ENCODE peak calls at places on chromosomes 16 and 17, in five cellular contexts. One of them, this sample, is unnamed.

GRCh38 chr17:44877121-44877520 is 22.1 kb downstream of the EFTUD2 start:
- DNase-seq in kidney: no peak
- DNase-seq in GM23338: no peak
- DNase-seq in MCF 10A: no peak
- DNase-seq in AG09319: no peak
- DNase-seq in this sample: no peak

GRCh38 chr16:15464401-15465186 is 30.2 kb downstream of the BMERB1 start:
- DNase-seq in kidney: no peak
- DNase-seq in GM23338: no peak
- DNase-seq in MCF 10A: no peak
- DNase-seq in AG09319: no peak
- DNase-seq in this sample: no peak

GRCh38 chr17:81911277-81911961 is at the start of gene PCYT2:
- DNase-seq in kidney: peak; percentile 98
- DNase-seq in GM23338: peak; percentile 97
- DNase-seq in MCF 10A: peak; percentile 89
- DNase-seq in AG09319: no peak
- DNase-seq in this sample: peak; percentile 42

GRCh38 chr16:27690604-27691003 is 140.7 kb downstream of the KATNIP start:
- DNase-seq in kidney: peak; percentile 49
- DNase-seq in GM23338: peak; percentile 60
- DNase-seq in MCF 10A: peak; percentile 9
- DNase-seq in AG09319: no peak
- DNase-seq in this sample: no peak

GRCh38 chr17:81042606-81043005 is 7.7 kb downstream of the BAIAP2 start:
- DNase-seq in kidney: no peak
- DNase-seq in GM23338: no peak
- DNase-seq in MCF 10A: no peak
- DNase-seq in AG09319: no peak
- DNase-seq in this sample: no peak

GRCh38 chr17:1617620-1618174 is 10.9 kb downstream of the SLC43A2 start:
- DNase-seq in kidney: no peak
- DNase-seq in GM23338: no peak
- DNase-seq in MCF 10A: peak; percentile 56
- DNase-seq in AG09319: peak; percentile 54
- DNase-seq in this sample: no peak

GRCh38 chr17:17151962-17152361 is 54.2 kb downstream of the PLD6 start:
- DNase-seq in kidney: peak; percentile 91
- DNase-seq in GM23338: no peak
- DNase-seq in MCF 10A: peak; percentile 95
- DNase-seq in AG09319: peak; percentile 84
- DNase-seq in this sample: peak; percentile 73

GRCh38 chr17:327296-327695 is 25.3 kb downstream of the RPH3AL start:
- DNase-seq in kidney: peak; percentile 54
- DNase-seq in GM23338: no peak
- DNase-seq in MCF 10A: no peak
- DNase-seq in AG09319: no peak
- DNase-seq in this sample: no peak

GRCh38 chr16:70159355-70160348 is 13.9 kb upstream of the CLEC18C start:
- DNase-seq in kidney: no peak
- DNase-seq in GM23338: no peak
- DNase-seq in MCF 10A: no peak
- DNase-seq in AG09319: no peak
- DNase-seq in this sample: no peak

GRCh38 chr16:48052731-48053130 is 103.1 kb downstream of the ABCC12 start:
- DNase-seq in kidney: no peak
- DNase-seq in GM23338: no peak
- DNase-seq in MCF 10A: no peak
- DNase-seq in AG09319: no peak
- DNase-seq in this sample: no peak

GRCh38 chr16:1493746-1494094 is 560 bp downstream of the TELO2 start:
- DNase-seq in kidney: no peak
- DNase-seq in GM23338: peak; percentile 43
- DNase-seq in MCF 10A: no peak
- DNase-seq in AG09319: no peak
- DNase-seq in this sample: no peak

GRCh38 chr16:62752837-62753236 is 716.6 kb upstream of the CDH8 start:
- DNase-seq in kidney: peak; percentile 10
- DNase-seq in GM23338: peak; percentile 2
- DNase-seq in MCF 10A: no peak
- DNase-seq in AG09319: no peak
- DNase-seq in this sample: no peak

GRCh38 chr17:1232786-1233185 is 37.5 kb upstream of the BHLHA9 start:
- DNase-seq in kidney: no peak
- DNase-seq in GM23338: no peak
- DNase-seq in MCF 10A: peak; percentile 24
- DNase-seq in AG09319: peak; percentile 14
- DNase-seq in this sample: no peak

GRCh38 chr16:28063047-28063521 is 430 bp downstream of the GSG1L start:
- DNase-seq in kidney: no peak
- DNase-seq in GM23338: peak; percentile 53
- DNase-seq in MCF 10A: no peak
- DNase-seq in AG09319: no peak
- DNase-seq in this sample: no peak

GRCh38 chr17:82117139-82118090 is 19.4 kb upstream of the FASN start:
- DNase-seq in kidney: no peak
- DNase-seq in GM23338: no peak
- DNase-seq in MCF 10A: no peak
- DNase-seq in AG09319: no peak
- DNase-seq in this sample: no peak

GRCh38 chr16:50702725-50703124 is 9.3 kb downstream of the NOD2 start:
- DNase-seq in kidney: no peak
- DNase-seq in GM23338: no peak
- DNase-seq in MCF 10A: peak; percentile 29
- DNase-seq in AG09319: no peak
- DNase-seq in this sample: no peak

GRCh38 chr16:71513302-71513701 is 12.9 kb upstream of the CHST4 start:
- DNase-seq in kidney: no peak
- DNase-seq in GM23338: no peak
- DNase-seq in MCF 10A: no peak
- DNase-seq in AG09319: no peak
- DNase-seq in this sample: no peak

GRCh38 chr17:5584971-5585794 is 874 bp upstream of the NLRP1 start:
- DNase-seq in kidney: no peak
- DNase-seq in GM23338: peak; percentile 23
- DNase-seq in MCF 10A: peak; percentile 78
- DNase-seq in AG09319: peak; percentile 56
- DNase-seq in this sample: no peak

GRCh38 chr17:43015579-43015978 is 6.6 kb downstream of the VAT1 start:
- DNase-seq in kidney: peak; percentile 88
- DNase-seq in GM23338: no peak
- DNase-seq in MCF 10A: no peak
- DNase-seq in AG09319: no peak
- DNase-seq in this sample: no peak

GRCh38 chr17:65783845-65784334 is 222.4 kb upstream of the AXIN2 start:
- DNase-seq in kidney: no peak
- DNase-seq in GM23338: no peak
- DNase-seq in MCF 10A: peak; percentile 92
- DNase-seq in AG09319: peak; percentile 54
- DNase-seq in this sample: no peak

GRCh38 chr17:64497565-64498035 is 746 bp upstream of the POLG2 start:
- DNase-seq in kidney: no peak
- DNase-seq in GM23338: no peak
- DNase-seq in MCF 10A: no peak
- DNase-seq in AG09319: no peak
- DNase-seq in this sample: no peak
- TF ChIP-seq CTCF in kidney: no peak
- TF ChIP-seq CTCF in GM23338: no peak
- TF ChIP-seq CTCF in MCF 10A: no peak
- TF ChIP-seq CTCF in AG09319: no peak
- TF ChIP-seq CTCF in this sample: no peak

DNA sequence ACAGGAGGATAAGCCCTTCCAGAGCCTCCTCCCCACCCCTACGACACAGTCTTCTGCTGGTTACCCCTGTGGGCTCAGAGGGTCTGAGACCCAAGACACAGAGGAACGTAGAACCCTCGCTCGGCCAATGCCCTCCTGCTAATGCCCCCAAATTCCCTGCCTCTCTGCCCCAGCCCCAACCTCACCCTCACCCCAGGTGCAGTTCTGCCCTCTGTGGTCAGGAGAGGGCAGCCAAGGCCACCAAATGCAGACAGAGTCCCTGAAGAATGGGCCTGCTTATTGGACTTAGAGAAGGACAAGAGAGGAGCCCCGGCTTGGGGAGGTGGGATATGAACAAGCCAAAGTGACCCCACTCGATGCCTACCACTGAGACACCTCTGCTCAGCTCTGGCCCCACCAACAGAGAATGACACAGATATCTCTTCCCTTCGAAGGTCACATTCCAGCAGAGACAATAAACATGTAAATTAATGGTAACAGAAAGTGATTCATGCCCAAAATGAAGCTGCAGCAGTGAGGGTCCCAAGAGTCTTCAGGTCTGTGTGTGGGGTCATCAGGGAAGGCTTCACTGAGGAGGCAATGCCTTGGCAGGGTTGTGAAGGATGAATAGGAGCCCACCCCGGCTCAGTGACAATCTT is 80.9 kb upstream of the CCL1 start:
- DNase-seq in kidney: no peak
- DNase-seq in GM23338: peak; percentile 60
- DNase-seq in MCF 10A: no peak
- DNase-seq in AG09319: no peak
- DNase-seq in this sample: no peak
- TF ChIP-seq CTCF in kidney: peak; percentile 51
- TF ChIP-seq CTCF in GM23338: peak; percentile 61
- TF ChIP-seq CTCF in MCF 10A: peak; percentile 36
- TF ChIP-seq CTCF in AG09319: no peak
- TF ChIP-seq CTCF in this sample: no peak

GRCh38 chr16:31700530-31701388 is 172.8 kb upstream of the ZNF267 start:
- DNase-seq in kidney: peak; percentile 93
- DNase-seq in GM23338: peak; percentile 97
- DNase-seq in MCF 10A: peak; percentile 89
- DNase-seq in AG09319: no peak
- DNase-seq in this sample: peak; percentile 80
- TF ChIP-seq CTCF in kidney: no peak
- TF ChIP-seq CTCF in GM23338: no peak
- TF ChIP-seq CTCF in MCF 10A: no peak
- TF ChIP-seq CTCF in AG09319: peak; percentile 25
- TF ChIP-seq CTCF in this sample: no peak

GRCh38 chr17:28575126-28575795 is 1.4 kb downstream of the ALDOC start:
- DNase-seq in kidney: no peak
- DNase-seq in GM23338: peak; percentile 15
- DNase-seq in MCF 10A: no peak
- DNase-seq in AG09319: no peak
- DNase-seq in this sample: no peak
- TF ChIP-seq CTCF in kidney: no peak
- TF ChIP-seq CTCF in GM23338: no peak
- TF ChIP-seq CTCF in MCF 10A: peak; percentile 14
- TF ChIP-seq CTCF in AG09319: no peak
- TF ChIP-seq CTCF in this sample: no peak

GRCh38 chr17:48995871-48996695 is 1.1 kb upstream of the IGF2BP1 start:
- DNase-seq in kidney: no peak
- DNase-seq in GM23338: peak; percentile 96
- DNase-seq in MCF 10A: no peak
- DNase-seq in AG09319: no peak
- DNase-seq in this sample: no peak
- TF ChIP-seq CTCF in kidney: no peak
- TF ChIP-seq CTCF in GM23338: no peak
- TF ChIP-seq CTCF in MCF 10A: no peak
- TF ChIP-seq CTCF in AG09319: no peak
- TF ChIP-seq CTCF in this sample: no peak

DNA sequence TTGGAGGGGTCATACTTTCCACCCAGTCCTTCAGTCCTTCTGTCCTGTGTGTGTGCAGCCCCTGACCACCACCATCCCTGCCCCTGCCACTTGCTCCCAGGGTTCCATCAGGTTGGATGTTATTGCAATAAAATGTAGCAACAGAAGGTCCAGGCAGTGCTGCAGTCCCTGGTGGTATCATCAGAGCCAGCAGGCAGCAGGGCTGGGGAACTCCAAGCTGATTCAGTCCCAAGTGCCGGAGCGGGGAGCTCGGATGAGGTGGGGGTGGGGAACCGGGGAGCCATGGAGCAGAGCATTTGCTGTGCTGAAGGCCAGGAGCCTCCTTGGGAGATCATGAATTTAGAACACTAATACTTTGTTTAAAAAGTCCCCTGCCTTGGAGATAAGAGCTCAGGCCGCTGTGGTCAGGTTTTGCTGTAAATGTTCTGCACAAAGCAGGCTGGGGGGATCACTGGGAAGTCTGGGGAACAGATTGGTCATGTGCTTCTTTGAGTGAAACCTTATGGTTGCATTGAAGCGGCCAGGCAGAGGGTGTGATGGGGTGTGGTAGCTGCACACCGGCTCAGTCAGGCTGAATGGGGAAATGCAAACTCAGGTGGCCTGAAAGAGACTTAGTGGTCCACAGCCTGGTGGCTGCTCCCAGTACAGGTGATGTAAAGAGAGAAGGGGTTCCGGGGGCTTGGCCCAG is 225.9 kb downstream of the SEC14L1 start:
- DNase-seq in kidney: peak; percentile 78
- DNase-seq in GM23338: no peak
- DNase-seq in MCF 10A: no peak
- DNase-seq in AG09319: no peak
- DNase-seq in this sample: no peak
- TF ChIP-seq CTCF in kidney: no peak
- TF ChIP-seq CTCF in GM23338: no peak
- TF ChIP-seq CTCF in MCF 10A: no peak
- TF ChIP-seq CTCF in AG09319: no peak
- TF ChIP-seq CTCF in this sample: no peak

GRCh38 chr17:78137392-78138203 is 7.0 kb downstream of the TMC8 start:
- DNase-seq in kidney: no peak
- DNase-seq in GM23338: peak; percentile 57
- DNase-seq in MCF 10A: no peak
- DNase-seq in AG09319: no peak
- DNase-seq in this sample: no peak
- TF ChIP-seq CTCF in kidney: peak; percentile 8
- TF ChIP-seq CTCF in GM23338: peak; percentile 82
- TF ChIP-seq CTCF in MCF 10A: peak; percentile 58
- TF ChIP-seq CTCF in AG09319: peak; percentile 19
- TF ChIP-seq CTCF in this sample: no peak

GRCh38 chr16:88782454-88783390 is 2.3 kb downstream of the PIEZO1 start:
- DNase-seq in kidney: no peak
- DNase-seq in GM23338: no peak
- DNase-seq in MCF 10A: peak; percentile 90
- DNase-seq in AG09319: no peak
- DNase-seq in this sample: no peak
- TF ChIP-seq CTCF in kidney: no peak
- TF ChIP-seq CTCF in GM23338: no peak
- TF ChIP-seq CTCF in MCF 10A: no peak
- TF ChIP-seq CTCF in AG09319: no peak
- TF ChIP-seq CTCF in this sample: no peak

GRCh38 chr16:84086996-84087395 is 29.7 kb downstream of the MBTPS1 start:
- DNase-seq in kidney: no peak
- DNase-seq in GM23338: no peak
- DNase-seq in MCF 10A: no peak
- DNase-seq in AG09319: no peak
- DNase-seq in this sample: no peak

GRCh38 chr16:84090212-84090611 is 26.5 kb downstream of the MBTPS1 start:
- DNase-seq in kidney: no peak
- DNase-seq in GM23338: no peak
- DNase-seq in MCF 10A: no peak
- DNase-seq in AG09319: no peak
- DNase-seq in this sample: no peak

GRCh38 chr16:84086357-84086756 is 30.4 kb downstream of the MBTPS1 start:
- DNase-seq in kidney: no peak
- DNase-seq in GM23338: no peak
- DNase-seq in MCF 10A: no peak
- DNase-seq in AG09319: no peak
- DNase-seq in this sample: no peak

GRCh38 chr16:84087461-84088151 is 29.1 kb downstream of the MBTPS1 start:
- DNase-seq in kidney: no peak
- DNase-seq in GM23338: no peak
- DNase-seq in MCF 10A: no peak
- DNase-seq in AG09319: no peak
- DNase-seq in this sample: no peak

GRCh38 chr16:84088695-84089395 is 27.9 kb downstream of the MBTPS1 start:
- DNase-seq in kidney: no peak
- DNase-seq in GM23338: no peak
- DNase-seq in MCF 10A: no peak
- DNase-seq in AG09319: no peak
- DNase-seq in this sample: no peak
- TF ChIP-seq CTCF in kidney: no peak
- TF ChIP-seq CTCF in GM23338: no peak
- TF ChIP-seq CTCF in MCF 10A: no peak
- TF ChIP-seq CTCF in AG09319: no peak
- TF ChIP-seq CTCF in this sample: no peak